ENCODE peak calls at places on chromosome 1, in nine cellular contexts. N, O, T, Z, C, I, K, H and E are unnamed samples.

GRCh38 chr1:100463809-100464424 is 74.0 kb upstream of the GPR88 start:
- DNase-seq in N (peak; percentile 78), O (peak; percentile 64), T (peak; percentile 40), Z (peak; percentile 90), C (peak; percentile 64), I (peak; percentile 56), K (peak; percentile 44), H (peak; percentile 44), E (peak; percentile 19)

GRCh38 chr1:233282582-233282886 is 13.0 kb downstream of the PCNX2 start:
- DNase-seq in N (no peak), O (no peak), T (no peak), Z (no peak), C (no peak), I (no peak), K (no peak), H (no peak), E (no peak)

GRCh38 chr1:83950106-83950661 is 48.7 kb downstream of the TTLL7 start:
- DNase-seq in N (no peak), O (no peak), T (no peak), Z (no peak), C (no peak), I (no peak), K (no peak), H (no peak), E (no peak)

GRCh38 chr1:89516055-89516454 is 8.6 kb upstream of the LRRC8B start:
- DNase-seq in N (no peak), O (peak; percentile 75), T (no peak), Z (no peak), C (no peak), I (no peak), K (no peak), H (no peak), E (peak; percentile 37)

GRCh38 chr1:243748227-243748626 is 101.8 kb downstream of the AKT3 start:
- DNase-seq in N (no peak), O (no peak), T (no peak), Z (no peak), C (no peak), I (no peak), K (no peak), H (no peak), E (no peak)

GRCh38 chr1:229714964-229715603 is 89.0 kb downstream of the URB2 start:
- DNase-seq in N (no peak), O (peak; percentile 18), T (peak; percentile 29), Z (peak; percentile 81), C (peak; percentile 56), I (peak; percentile 44), K (no peak), H (no peak), E (no peak)

GRCh38 chr1:98923667-98924066 is 81.0 kb downstream of the PLPPR5 start:
- DNase-seq in N (no peak), O (no peak), T (no peak), Z (no peak), C (no peak), I (no peak), K (no peak), H (no peak), E (no peak)

GRCh38 chr1:169102567-169102966 is 3.9 kb upstream of the ATP1B1 start:
- DNase-seq in N (no peak), O (peak; percentile 85), T (no peak), Z (no peak), C (no peak), I (no peak), K (peak; percentile 60), H (peak; percentile 35), E (no peak)

GRCh38 chr1:231192620-231193163 is 30.8 kb downstream of the TRIM67 start:
- DNase-seq in N (peak; percentile 70), O (no peak), T (no peak), Z (no peak), C (no peak), I (no peak), K (peak; percentile 88), H (no peak), E (no peak)

GRCh38 chr1:15489052-15489736 is 13.3 kb downstream of the CELA2B start:
- DNase-seq in N (no peak), O (no peak), T (no peak), Z (no peak), C (no peak), I (no peak), K (no peak), H (no peak), E (no peak)

GRCh38 chr1:50970927-50971582 is 1.0 kb downstream of the CDKN2C start:
- DNase-seq in N (no peak), O (no peak), T (no peak), Z (peak; percentile 59), C (no peak), I (no peak), K (no peak), H (no peak), E (no peak)

GRCh38 chr1:27622828-27623227 is 12.2 kb downstream of the FGR start:
- DNase-seq in N (no peak), O (no peak), T (no peak), Z (no peak), C (no peak), I (no peak), K (no peak), H (no peak), E (no peak)

GRCh38 chr1:211501671-211502413 is 9.9 kb upstream of the RD3 start:
- DNase-seq in N (no peak), O (no peak), T (no peak), Z (no peak), C (no peak), I (no peak), K (no peak), H (no peak), E (no peak)

GRCh38 chr1:222370911-222371717 is 176.8 kb downstream of the HHIPL2 start:
- DNase-seq in N (no peak), O (peak; percentile 99), T (no peak), Z (no peak), C (no peak), I (no peak), K (no peak), H (peak; percentile 60), E (peak; percentile 96)

GRCh38 chr1:29829448-29830344 is 593.4 kb downstream of the PTPRU start:
- DNase-seq in N (no peak), O (no peak), T (no peak), Z (no peak), C (no peak), I (no peak), K (no peak), H (no peak), E (no peak)

GRCh38 chr1:203839081-203839480 is 22.3 kb upstream of the SNRPE start:
- DNase-seq in N (no peak), O (peak; percentile 76), T (no peak), Z (no peak), C (no peak), I (no peak), K (no peak), H (peak; percentile 66), E (no peak)

GRCh38 chr1:38013027-38013588 is 574 bp downstream of the UTP11 start:
- DNase-seq in N (peak; percentile 22), O (peak; percentile 88), T (no peak), Z (no peak), C (no peak), I (no peak), K (no peak), H (no peak), E (no peak)

GRCh38 chr1:111323231-111323630 is 32.6 kb downstream of the CHIA start:
- DNase-seq in N (no peak), O (no peak), T (no peak), Z (no peak), C (no peak), I (no peak), K (no peak), H (no peak), E (no peak)

GRCh38 chr1:243926803-243927245 is 76.8 kb upstream of the AKT3 start:
- DNase-seq in N (no peak), O (peak; percentile 96), T (no peak), Z (no peak), C (no peak), I (no peak), K (no peak), H (peak; percentile 50), E (peak; percentile 93)

GRCh38 chr1:34162852-34163766 is 1.9 kb downstream of the CSMD2 start:
- DNase-seq in N (peak; percentile 93), O (peak; percentile 74), T (no peak), Z (peak; percentile 1), C (peak; percentile 84), I (peak; percentile 43), K (peak; percentile 66), H (peak; percentile 71), E (peak; percentile 72)

GRCh38 chr1:19668893-19669292 is 4.2 kb downstream of the HTR6 start:
- DNase-seq in N (no peak), O (no peak), T (no peak), Z (no peak), C (no peak), I (no peak), K (no peak), H (no peak), E (no peak)

GRCh38 chr1:84996846-84997666 is at the start of gene MCOLN2:
- DNase-seq in N (no peak), O (peak; percentile 1), T (peak; percentile 41), Z (no peak), C (peak; percentile 67), I (peak; percentile 58), K (no peak), H (no peak), E (no peak)

GRCh38 chr1:207822124-207822601 is 70.3 kb downstream of the CD46 start:
- DNase-seq in N (no peak), O (no peak), T (no peak), Z (no peak), C (no peak), I (no peak), K (no peak), H (no peak), E (no peak)

GRCh38 chr1:151825811-151826660 is 5.6 kb downstream of the RORC start:
- DNase-seq in N (no peak), O (no peak), T (no peak), Z (no peak), C (peak; percentile 55), I (peak; percentile 55), K (no peak), H (no peak), E (no peak)

GRCh38 chr1:87783315-87783714 is 454.6 kb downstream of the LMO4 start:
- DNase-seq in N (no peak), O (no peak), T (no peak), Z (no peak), C (no peak), I (no peak), K (no peak), H (no peak), E (no peak)

GRCh38 chr1:58813801-58814200 is 30.0 kb upstream of the JUN start:
- DNase-seq in N (no peak), O (no peak), T (no peak), Z (no peak), C (no peak), I (no peak), K (no peak), H (no peak), E (no peak)

GRCh38 chr1:4710592-4711190 is 56.3 kb downstream of the AJAP1 start:
- DNase-seq in N (no peak), O (no peak), T (no peak), Z (no peak), C (no peak), I (peak; percentile 10), K (no peak), H (no peak), E (no peak)

GRCh38 chr1:147264158-147264768 is 21.8 kb downstream of the CHD1L start:
- DNase-seq in N (no peak), O (peak; percentile 82), T (no peak), Z (no peak), C (no peak), I (no peak), K (no peak), H (peak; percentile 6), E (no peak)

GRCh38 chr1:243496173-243496553 is 240.3 kb downstream of the SDCCAG8 start:
- DNase-seq in N (no peak), O (no peak), T (no peak), Z (no peak), C (peak; percentile 24), I (no peak), K (no peak), H (no peak), E (no peak)